ENCODE peak calls at places on chromosome 4, in four cellular contexts. One of them, this sample, is unnamed.

GRCh38 chr4:45621926-45622325 is 501.9 kb downstream of the GABRG1 start:
- DNase-seq in uterus: no peak
- DNase-seq in head of caudate nucleus: no peak
- DNase-seq in HAP-1: no peak
- DNase-seq in this sample: no peak

GRCh38 chr4:184384810-184385557 is 89.4 kb downstream of the IRF2 start:
- DNase-seq in head of caudate nucleus: no peak
- DNase-seq in uterus: no peak
- DNase-seq in HAP-1: peak; percentile 65
- DNase-seq in this sample: no peak

GRCh38 chr4:25552580-25553271 is 102.9 kb upstream of the SLC34A2 start:
- DNase-seq in head of caudate nucleus: no peak
- DNase-seq in uterus: no peak
- DNase-seq in HAP-1: no peak
- DNase-seq in this sample: no peak

GRCh38 chr4:121070696-121071639 is 1.4 kb downstream of the NDNF start:
- DNase-seq in HAP-1: no peak
- DNase-seq in head of caudate nucleus: no peak
- DNase-seq in uterus: peak; percentile 18
- DNase-seq in this sample: no peak

GRCh38 chr4:5953003-5953951 is 60.4 kb upstream of the CRMP1 start:
- DNase-seq in HAP-1: no peak
- DNase-seq in head of caudate nucleus: no peak
- DNase-seq in uterus: no peak
- DNase-seq in this sample: no peak

GRCh38 chr4:38499101-38499500 is 164.9 kb upstream of the KLF3 start:
- DNase-seq in uterus: no peak
- DNase-seq in HAP-1: no peak
- DNase-seq in head of caudate nucleus: no peak
- DNase-seq in this sample: no peak

GRCh38 chr4:180190382-180190781 is 2052.8 kb upstream of the TENM3 start:
- DNase-seq in head of caudate nucleus: no peak
- DNase-seq in HAP-1: no peak
- DNase-seq in uterus: no peak
- DNase-seq in this sample: no peak

GRCh38 chr4:25727711-25728493 is 72.3 kb downstream of the SLC34A2 start:
- DNase-seq in HAP-1: no peak
- DNase-seq in uterus: no peak
- DNase-seq in head of caudate nucleus: no peak
- DNase-seq in this sample: no peak

GRCh38 chr4:152094851-152095700 is 334.3 kb upstream of the GATB start:
- DNase-seq in head of caudate nucleus: no peak
- DNase-seq in uterus: no peak
- DNase-seq in HAP-1: no peak
- DNase-seq in this sample: no peak